ENCODE peak calls at places on chromosomes 4 and X, in eight cellular contexts. A is H54; F is Calu3; M is activated CD4-positive, alpha-beta T cell treated with anti-CD3 and anti-CD28 coated beads, Interleukin-2, amount 50 U/mL, for 1 hour; S is GM04504; V is lower lobe of right lung; K is ascending aorta; W is EH. Q is an unnamed sample.

GRCh38 chrX:149518236-149518635 is 13.1 kb upstream of the IDS start:
- DNase-seq in A (no peak), W (no peak), F (no peak), S (no peak), V (no peak), K (no peak), M (no peak), Q (no peak)

GRCh38 chr4:154132406-154132805 is 343.5 kb upstream of the SFRP2 start:
- DNase-seq in V (no peak), W (peak), F (no peak), K (no peak), A (no peak), S (no peak), M (no peak), Q (no peak)

GRCh38 chr4:90127223-90127705 is at the start of gene CCSER1:
- DNase-seq in F (peak), A (no peak), K (no peak), W (peak), S (no peak), M (peak), V (peak), Q (peak)

GRCh38 chr4:80005863-80006262 is 67.2 kb downstream of the ANTXR2 start:
- DNase-seq in A (no peak), S (no peak), V (no peak), F (no peak), W (peak), M (no peak), K (no peak), Q (no peak)

GRCh38 chrX:2705036-2705435 is 13.9 kb downstream of the CD99 start:
- DNase-seq in A (no peak), M (no peak), F (no peak), W (peak), S (no peak), K (no peak), V (no peak), Q (no peak)

GRCh38 chr4:170853422-170854021 is 763.8 kb upstream of the AADAT start:
- DNase-seq in S (peak), F (peak), A (peak), V (peak), W (peak), M (no peak), K (no peak), Q (peak)

GRCh38 chr4:73593631-73594241 is 26.5 kb downstream of the RASSF6 start:
- DNase-seq in V (no peak), S (no peak), F (no peak), A (no peak), W (peak), K (no peak), M (no peak), Q (peak)

GRCh38 chrX:70168238-70169188 is 8.8 kb upstream of the DGAT2L6 start:
- DNase-seq in K (no peak), S (peak), F (peak), W (peak), V (no peak), M (no peak), A (peak), Q (peak)

GRCh38 chr4:41976775-41977516 is 4.6 kb upstream of the DCAF4L1 start:
- DNase-seq in M (no peak), S (no peak), F (no peak), V (no peak), A (no peak), W (no peak), K (no peak), Q (no peak)

GRCh38 chrX:16836371-16836770 is 33.8 kb downstream of the RBBP7 start:
- DNase-seq in S (no peak), V (peak), M (no peak), K (no peak), A (no peak), F (peak), W (no peak), Q (no peak)

GRCh38 chrX:30643313-30643821 is 9.9 kb upstream of the GK start:
- DNase-seq in S (peak), K (no peak), A (no peak), V (no peak), F (no peak), M (no peak), W (peak), Q (no peak)

GRCh38 chrX:16418650-16419049 is 231.3 kb upstream of the S100G start:
- DNase-seq in M (no peak), W (no peak), A (no peak), F (no peak), K (no peak), V (no peak), S (no peak), Q (no peak)

GRCh38 chr4:151538963-151539362 is 130.0 kb downstream of the FHIP1A start:
- DNase-seq in M (no peak), A (no peak), F (no peak), S (no peak), V (no peak), W (no peak), K (no peak), Q (no peak)

GRCh38 chr4:31351695-31352094 is 631.5 kb downstream of the PCDH7 start:
- DNase-seq in S (no peak), W (no peak), M (no peak), K (no peak), F (no peak), A (no peak), V (no peak), Q (no peak)

GRCh38 chr4:566508-567295 is 9.4 kb downstream of the TMEM271 start:
- DNase-seq in F (no peak), W (no peak), S (no peak), K (no peak), V (no peak), A (no peak), M (no peak), Q (no peak)

GRCh38 chr4:83454626-83455025 is 997 bp downstream of the HELQ start:
- DNase-seq in M (no peak), K (no peak), V (no peak), W (peak), A (no peak), S (peak), F (no peak), Q (no peak)

GRCh38 chr4:7044415-7044930 is 1.3 kb downstream of the TADA2B start:
- DNase-seq in S (no peak), W (peak), A (no peak), M (no peak), V (no peak), F (no peak), K (no peak), Q (no peak)

GRCh38 chrX:45208121-45208856 is 7.6 kb upstream of the DIPK2B start:
- DNase-seq in W (no peak), V (no peak), S (no peak), F (no peak), K (no peak), M (no peak), A (no peak), Q (no peak)

GRCh38 chr4:7806080-7806630 is 133.5 kb downstream of the AFAP1 start:
- DNase-seq in K (no peak), V (no peak), M (no peak), F (no peak), W (no peak), S (no peak), A (no peak), Q (no peak)

GRCh38 chrX:153353416-153353815 is 19.5 kb downstream of the ZNF275 start:
- DNase-seq in V (no peak), M (no peak), K (no peak), W (peak), F (no peak), A (no peak), S (no peak), Q (no peak)

GRCh38 chr4:10104991-10105276 is 11.7 kb downstream of the WDR1 start:
- DNase-seq in M (no peak), K (no peak), S (no peak), V (no peak), F (no peak), A (no peak), W (no peak), Q (no peak)

GRCh38 chrX:134236690-134237362 is at the start of gene CCDC160:
- DNase-seq in K (no peak), V (peak), S (no peak), M (no peak), F (peak), A (no peak), W (peak), Q (peak)

GRCh38 chrX:107567370-107567769 is 60.9 kb upstream of the PRPS1 start:
- DNase-seq in F (no peak), W (no peak), K (no peak), S (no peak), V (no peak), M (no peak), A (no peak), Q (no peak)

GRCh38 chr4:75423029-75423428 is 91.2 kb downstream of the RCHY1 start:
- DNase-seq in V (no peak), M (no peak), S (no peak), F (no peak), K (no peak), W (no peak), A (no peak), Q (no peak)

GRCh38 chr4:76622126-76622525 is 187.1 kb downstream of the SHROOM3 start:
- DNase-seq in K (no peak), A (no peak), F (no peak), S (no peak), W (peak), M (no peak), V (no peak), Q (no peak)

GRCh38 chrX:149472620-149473019 is 32.5 kb downstream of the IDS start:
- DNase-seq in M (no peak), V (no peak), K (no peak), A (no peak), F (no peak), S (no peak), W (no peak), Q (no peak)

GRCh38 chrX:120428309-120428708 is 40.8 kb downstream of the LAMP2 start:
- DNase-seq in A (no peak), W (peak), K (no peak), V (no peak), M (no peak), S (no peak), F (peak), Q (no peak)

GRCh38 chr4:91914176-91914804 is 389.5 kb upstream of the GRID2 start:
- DNase-seq in K (no peak), F (no peak), V (no peak), W (no peak), S (no peak), A (no peak), M (no peak), Q (no peak)

GRCh38 chr4:11455201-11455835 is 26.6 kb upstream of the HS3ST1 start:
- DNase-seq in V (no peak), K (no peak), F (no peak), S (no peak), A (no peak), M (no peak), W (no peak), Q (no peak)

GRCh38 chrX:16771483-16772398 is 14.5 kb upstream of the TXLNG start:
- DNase-seq in M (no peak), V (no peak), F (peak), S (no peak), K (no peak), W (peak), A (no peak), Q (peak)

GRCh38 chr4:183132081-183132480 is 33.0 kb downstream of the WWC2 start:
- DNase-seq in M (no peak), V (no peak), F (no peak), W (no peak), S (no peak), K (no peak), A (no peak), Q (no peak)

GRCh38 chr4:133320576-133321170 is 171.6 kb downstream of the PCDH10 start:
- DNase-seq in F (peak), V (no peak), K (no peak), S (peak), A (peak), W (peak), M (no peak), Q (peak)

GRCh38 chr4:95183656-95184408 is 364.9 kb downstream of the UNC5C start:
- DNase-seq in F (no peak), K (no peak), M (no peak), S (no peak), V (no peak), W (no peak), A (no peak), Q (no peak)

Q was measured in HAP-1.